ENCODE peak calls at places on chromosomes 6 and 20, in eight cellular contexts. O is pancreas, A is GM12878, V is OCI-LY7, H is skeletal muscle cell, F is bronchial epithelial cell, B is epithelial cell of proximal tubule, T is uterus. R is an unnamed sample.

GRCh38 chr6:153108320-153108719 is 22.8 kb downstream of the RGS17 start:
- DNase-seq in O (no peak), A (no peak), V (no peak), H (no peak), F (peak), B (no peak), T (no peak), R (no peak)

GRCh38 chr20:13274311-13274965 is 53.4 kb downstream of the ISM1 start:
- DNase-seq in O (no peak), A (no peak), V (no peak), H (no peak), F (no peak), B (no peak), T (no peak), R (no peak)

GRCh38 chr20:22535483-22535882 is 48.9 kb downstream of the FOXA2 start:
- DNase-seq in O (no peak), A (no peak), V (no peak), H (no peak), F (no peak), B (no peak), T (no peak), R (no peak)

GRCh38 chr6:72769459-72770125 is 147.7 kb downstream of the KCNQ5 start:
- DNase-seq in O (no peak), A (no peak), V (peak), H (no peak), F (no peak), B (no peak), T (no peak), R (peak)

GRCh38 chr6:167979436-167980090 is 17.9 kb upstream of the KIF25 start:
- DNase-seq in O (no peak), A (no peak), V (no peak), H (no peak), F (no peak), B (no peak), T (no peak), R (no peak)

GRCh38 chr6:160883999-160884398 is 107.6 kb upstream of the MAP3K4 start:
- DNase-seq in O (no peak), A (no peak), V (no peak), H (no peak), F (no peak), B (no peak), T (no peak), R (no peak)

GRCh38 chr6:40956871-40957270 is 82.2 kb downstream of the UNC5CL start:
- DNase-seq in O (no peak), A (no peak), V (no peak), H (no peak), F (peak), B (peak), T (no peak), R (no peak)

GRCh38 chr6:168956141-168956838 is 297.4 kb downstream of the THBS2 start:
- DNase-seq in O (no peak), A (no peak), V (no peak), H (no peak), F (peak), B (no peak), T (no peak), R (no peak)

GRCh38 chr6:53134601-53135235 is 13.9 kb downstream of the GCM1 start:
- DNase-seq in O (no peak), A (no peak), V (no peak), H (no peak), F (no peak), B (no peak), T (no peak), R (no peak)

GRCh38 chr6:31272856-31273626 is 1.1 kb upstream of the HLA-C start:
- DNase-seq in O (no peak), A (no peak), V (peak), H (no peak), F (no peak), B (no peak), T (no peak), R (peak)
- H3K4me3 ChIP-seq in O (no peak), A (peak), V (peak), H (no peak), F (no peak), B (no peak), T (peak), R (peak)

GRCh38 chr6:101117397-101118185 is 236.5 kb upstream of the ASCC3 start:
- DNase-seq in O (no peak), A (no peak), V (no peak), H (no peak), F (no peak), B (no peak), T (no peak), R (no peak)
- H3K4me3 ChIP-seq in O (no peak), A (no peak), V (no peak), H (no peak), F (no peak), B (no peak), T (no peak), R (no peak)

GRCh38 chr6:5997420-5998093 is 9.2 kb downstream of the NRN1 start:
- DNase-seq in O (no peak), A (no peak), V (peak), H (no peak), F (no peak), B (no peak), T (no peak), R (peak)

GRCh38 chr6:5998236-5998635 is 8.5 kb downstream of the NRN1 start:
- DNase-seq in O (no peak), A (no peak), V (no peak), H (no peak), F (no peak), B (no peak), T (no peak), R (no peak)

GRCh38 chr6:5999688-6000608 is 6.8 kb downstream of the NRN1 start:
- DNase-seq in O (no peak), A (no peak), V (no peak), H (no peak), F (no peak), B (no peak), T (no peak), R (no peak)

GRCh38 chr6:5996701-5997419 is 9.9 kb downstream of the NRN1 start:
- DNase-seq in O (no peak), A (no peak), V (no peak), H (no peak), F (no peak), B (no peak), T (no peak), R (no peak)

DNA sequence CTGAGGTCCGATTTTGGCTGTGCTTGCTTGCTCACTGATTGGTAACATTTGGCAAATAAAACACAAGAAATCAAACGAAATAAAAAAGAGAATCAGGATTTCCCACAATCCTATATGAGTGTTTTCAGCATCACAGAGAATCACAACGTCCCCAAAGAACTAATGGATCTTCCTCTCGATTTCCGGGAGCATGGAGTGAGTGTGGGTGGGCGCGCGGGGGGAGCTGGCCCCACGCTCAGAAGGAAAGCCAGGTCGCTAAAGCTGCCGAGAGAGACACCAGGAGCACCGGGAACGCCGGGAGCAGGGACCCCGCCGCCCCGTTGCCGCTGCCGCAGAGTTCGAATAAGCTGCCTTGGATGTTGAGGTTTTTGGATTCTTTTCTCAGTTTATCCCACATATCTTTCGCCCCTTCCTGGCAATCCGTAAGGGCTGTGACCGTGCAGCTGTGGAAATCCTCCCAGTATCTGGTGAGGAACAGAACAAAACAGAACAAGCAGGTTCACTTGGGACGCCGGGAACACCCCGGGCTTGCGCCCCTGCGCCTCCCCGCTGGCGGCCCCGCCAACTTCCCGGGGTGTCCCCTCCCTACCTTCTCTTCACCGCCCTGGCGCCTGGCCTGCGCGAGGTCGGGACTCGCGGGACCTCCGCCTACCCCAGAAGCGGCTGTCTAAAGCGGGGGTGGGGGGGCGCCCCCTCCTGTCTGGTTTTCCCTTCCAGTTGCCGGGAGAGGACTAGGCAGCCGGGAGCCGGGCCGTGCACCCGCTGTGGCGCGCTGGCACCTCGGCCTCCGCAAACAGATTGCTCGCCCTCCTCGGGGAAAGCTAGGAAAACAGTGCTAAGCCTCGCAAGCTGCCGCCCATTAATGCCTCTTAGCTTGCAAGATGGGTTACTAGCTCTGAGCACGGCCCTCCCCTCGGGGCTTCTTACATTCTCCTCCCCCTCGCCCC is 7.7 kb downstream of the NRN1 start:
- DNase-seq in O (no peak), A (no peak), V (no peak), H (no peak), F (no peak), B (no peak), T (no peak), R (no peak)
- H3K4me3 ChIP-seq in O (no peak), A (no peak), V (no peak), H (peak), F (no peak), B (no peak), T (no peak), R (no peak)

GRCh38 chr6:25277857-25278256 is 1.3 kb upstream of the CARMIL1 start:
- DNase-seq in O (no peak), A (no peak), V (no peak), H (no peak), F (no peak), B (no peak), T (no peak), R (no peak)
- H3K4me3 ChIP-seq in O (peak), A (no peak), V (peak), H (no peak), F (no peak), B (peak), T (no peak), R (no peak)

GRCh38 chr20:48819813-48820648 is 7.8 kb downstream of the PREX1 start:
- DNase-seq in O (no peak), A (no peak), V (peak), H (no peak), F (no peak), B (no peak), T (no peak), R (no peak)

GRCh38 chr20:48820649-48820973 is 7.2 kb downstream of the PREX1 start:
- DNase-seq in O (no peak), A (no peak), V (peak), H (no peak), F (no peak), B (no peak), T (no peak), R (no peak)

GRCh38 chr20:48822178-48822577 is 5.6 kb downstream of the PREX1 start:
- DNase-seq in O (no peak), A (no peak), V (no peak), H (no peak), F (no peak), B (no peak), T (no peak), R (no peak)

GRCh38 chr20:48822879-48823385 is 4.9 kb downstream of the PREX1 start:
- DNase-seq in O (no peak), A (peak), V (no peak), H (no peak), F (no peak), B (no peak), T (no peak), R (peak)

GRCh38 chr20:48821261-48821910 is 6.4 kb downstream of the PREX1 start:
- DNase-seq in O (no peak), A (no peak), V (peak), H (no peak), F (no peak), B (no peak), T (no peak), R (peak)
- H3K4me3 ChIP-seq in O (no peak), A (peak), V (peak), H (no peak), F (no peak), B (no peak), T (no peak), R (no peak)